ENCODE peak calls at places on chromosome 14, in ten cellular contexts. One of them, this sample, is unnamed.

GRCh38 chr14:61575751-61576150 is 119.6 kb upstream of the HIF1A start:
- DNase-seq in GM10248: no peak
- DNase-seq in uterus: no peak
- DNase-seq in ovary: no peak
- DNase-seq in CD8-positive, alpha-beta T cell: no peak
- DNase-seq in GM20000: no peak
- DNase-seq in GM12865: no peak
- DNase-seq in HFFc6: no peak
- DNase-seq in fibroblast of pulmonary artery: no peak
- DNase-seq in bronchial epithelial cell: no peak
- DNase-seq in this sample: no peak

GRCh38 chr14:38504175-38504574 is 248.3 kb upstream of the CLEC14A start:
- DNase-seq in CD8-positive, alpha-beta T cell: no peak
- DNase-seq in uterus: no peak
- DNase-seq in ovary: no peak
- DNase-seq in GM20000: no peak
- DNase-seq in GM10248: no peak
- DNase-seq in bronchial epithelial cell: no peak
- DNase-seq in HFFc6: no peak
- DNase-seq in GM12865: no peak
- DNase-seq in fibroblast of pulmonary artery: no peak
- DNase-seq in this sample: no peak

GRCh38 chr14:59086241-59086899 is 102.1 kb upstream of the DAAM1 start:
- DNase-seq in CD8-positive, alpha-beta T cell: no peak
- DNase-seq in GM10248: no peak
- DNase-seq in fibroblast of pulmonary artery: peak
- DNase-seq in GM12865: no peak
- DNase-seq in bronchial epithelial cell: no peak
- DNase-seq in ovary: no peak
- DNase-seq in GM20000: no peak
- DNase-seq in HFFc6: peak
- DNase-seq in uterus: no peak
- DNase-seq in this sample: no peak

GRCh38 chr14:94292526-94292871 is 569 bp downstream of the SERPINA10 start:
- DNase-seq in fibroblast of pulmonary artery: no peak
- DNase-seq in GM12865: no peak
- DNase-seq in HFFc6: no peak
- DNase-seq in ovary: no peak
- DNase-seq in GM20000: no peak
- DNase-seq in uterus: no peak
- DNase-seq in CD8-positive, alpha-beta T cell: no peak
- DNase-seq in bronchial epithelial cell: no peak
- DNase-seq in GM10248: no peak
- DNase-seq in this sample: no peak

GRCh38 chr14:58356268-58356667 is 39.5 kb upstream of the TOMM20L start:
- DNase-seq in fibroblast of pulmonary artery: no peak
- DNase-seq in uterus: no peak
- DNase-seq in GM10248: no peak
- DNase-seq in GM12865: no peak
- DNase-seq in GM20000: no peak
- DNase-seq in bronchial epithelial cell: no peak
- DNase-seq in CD8-positive, alpha-beta T cell: no peak
- DNase-seq in ovary: no peak
- DNase-seq in HFFc6: no peak
- DNase-seq in this sample: no peak

GRCh38 chr14:92967346-92967926 is 44.5 kb downstream of the CHGA start:
- DNase-seq in GM10248: no peak
- DNase-seq in CD8-positive, alpha-beta T cell: no peak
- DNase-seq in uterus: no peak
- DNase-seq in GM12865: no peak
- DNase-seq in bronchial epithelial cell: no peak
- DNase-seq in GM20000: no peak
- DNase-seq in HFFc6: no peak
- DNase-seq in ovary: no peak
- DNase-seq in fibroblast of pulmonary artery: peak
- DNase-seq in this sample: no peak

GRCh38 chr14:104284636-104285482 is 146.5 kb downstream of the KIF26A start:
- DNase-seq in HFFc6: no peak
- DNase-seq in fibroblast of pulmonary artery: no peak
- DNase-seq in CD8-positive, alpha-beta T cell: no peak
- DNase-seq in ovary: peak
- DNase-seq in GM10248: no peak
- DNase-seq in bronchial epithelial cell: no peak
- DNase-seq in GM12865: no peak
- DNase-seq in GM20000: no peak
- DNase-seq in uterus: no peak
- DNase-seq in this sample: no peak

GRCh38 chr14:103185051-103186027 is 62.1 kb downstream of the TNFAIP2 start:
- DNase-seq in HFFc6: no peak
- DNase-seq in GM20000: peak
- DNase-seq in uterus: no peak
- DNase-seq in bronchial epithelial cell: peak
- DNase-seq in ovary: no peak
- DNase-seq in CD8-positive, alpha-beta T cell: no peak
- DNase-seq in GM12865: peak
- DNase-seq in fibroblast of pulmonary artery: peak
- DNase-seq in GM10248: peak
- DNase-seq in this sample: peak

GRCh38 chr14:59176764-59177163 is 11.7 kb upstream of the DAAM1 start:
- DNase-seq in ovary: no peak
- DNase-seq in GM12865: no peak
- DNase-seq in CD8-positive, alpha-beta T cell: no peak
- DNase-seq in HFFc6: no peak
- DNase-seq in bronchial epithelial cell: no peak
- DNase-seq in GM20000: no peak
- DNase-seq in uterus: no peak
- DNase-seq in fibroblast of pulmonary artery: no peak
- DNase-seq in GM10248: no peak
- DNase-seq in this sample: no peak

GRCh38 chr14:99755629-99756603 is 37.3 kb upstream of the EML1 start:
- DNase-seq in uterus: peak
- DNase-seq in GM12865: no peak
- DNase-seq in fibroblast of pulmonary artery: peak
- DNase-seq in HFFc6: peak
- DNase-seq in CD8-positive, alpha-beta T cell: no peak
- DNase-seq in GM10248: no peak
- DNase-seq in GM20000: no peak
- DNase-seq in ovary: peak
- DNase-seq in bronchial epithelial cell: peak
- DNase-seq in this sample: peak

GRCh38 chr14:97013878-97014277 is 216.7 kb downstream of the VRK1 start:
- DNase-seq in uterus: no peak
- DNase-seq in ovary: no peak
- DNase-seq in CD8-positive, alpha-beta T cell: no peak
- DNase-seq in fibroblast of pulmonary artery: no peak
- DNase-seq in HFFc6: no peak
- DNase-seq in GM20000: no peak
- DNase-seq in GM12865: no peak
- DNase-seq in GM10248: no peak
- DNase-seq in bronchial epithelial cell: no peak
- DNase-seq in this sample: no peak

GRCh38 chr14:38056270-38056669 is 151.4 kb upstream of the SSTR1 start:
- DNase-seq in HFFc6: no peak
- DNase-seq in ovary: no peak
- DNase-seq in bronchial epithelial cell: no peak
- DNase-seq in GM10248: no peak
- DNase-seq in GM12865: no peak
- DNase-seq in uterus: no peak
- DNase-seq in GM20000: no peak
- DNase-seq in CD8-positive, alpha-beta T cell: no peak
- DNase-seq in fibroblast of pulmonary artery: no peak
- DNase-seq in this sample: no peak

GRCh38 chr14:38786921-38787320 is 316.1 kb downstream of the SEC23A start:
- DNase-seq in GM12865: no peak
- DNase-seq in HFFc6: no peak
- DNase-seq in fibroblast of pulmonary artery: no peak
- DNase-seq in GM20000: no peak
- DNase-seq in uterus: no peak
- DNase-seq in CD8-positive, alpha-beta T cell: no peak
- DNase-seq in GM10248: no peak
- DNase-seq in bronchial epithelial cell: no peak
- DNase-seq in ovary: no peak
- DNase-seq in this sample: no peak

GRCh38 chr14:101499080-101499479 is 62.2 kb upstream of the DIO3 start:
- DNase-seq in uterus: peak
- DNase-seq in CD8-positive, alpha-beta T cell: no peak
- DNase-seq in HFFc6: no peak
- DNase-seq in GM12865: no peak
- DNase-seq in GM20000: no peak
- DNase-seq in bronchial epithelial cell: no peak
- DNase-seq in fibroblast of pulmonary artery: no peak
- DNase-seq in ovary: peak
- DNase-seq in GM10248: no peak
- DNase-seq in this sample: no peak

GRCh38 chr14:38211258-38211735 is 3.6 kb downstream of the SSTR1 start:
- DNase-seq in GM20000: no peak
- DNase-seq in ovary: no peak
- DNase-seq in GM12865: no peak
- DNase-seq in CD8-positive, alpha-beta T cell: no peak
- DNase-seq in bronchial epithelial cell: no peak
- DNase-seq in fibroblast of pulmonary artery: peak
- DNase-seq in HFFc6: no peak
- DNase-seq in GM10248: no peak
- DNase-seq in uterus: no peak
- DNase-seq in this sample: no peak

GRCh38 chr14:75881986-75882385 is 99.8 kb downstream of the TGFB3 start:
- DNase-seq in GM12865: no peak
- DNase-seq in ovary: no peak
- DNase-seq in CD8-positive, alpha-beta T cell: no peak
- DNase-seq in fibroblast of pulmonary artery: no peak
- DNase-seq in GM20000: no peak
- DNase-seq in uterus: no peak
- DNase-seq in GM10248: no peak
- DNase-seq in HFFc6: no peak
- DNase-seq in bronchial epithelial cell: no peak
- DNase-seq in this sample: no peak

GRCh38 chr14:75880512-75880911 is 101.3 kb downstream of the TGFB3 start:
- DNase-seq in uterus: no peak
- DNase-seq in bronchial epithelial cell: no peak
- DNase-seq in GM12865: peak
- DNase-seq in GM20000: no peak
- DNase-seq in CD8-positive, alpha-beta T cell: no peak
- DNase-seq in ovary: no peak
- DNase-seq in fibroblast of pulmonary artery: no peak
- DNase-seq in HFFc6: no peak
- DNase-seq in GM10248: no peak
- DNase-seq in this sample: no peak

GRCh38 chr14:75886661-75887348 is 95.0 kb downstream of the TGFB3 start:
- DNase-seq in GM20000: no peak
- DNase-seq in uterus: no peak
- DNase-seq in GM12865: no peak
- DNase-seq in CD8-positive, alpha-beta T cell: no peak
- DNase-seq in HFFc6: peak
- DNase-seq in fibroblast of pulmonary artery: peak
- DNase-seq in ovary: no peak
- DNase-seq in GM10248: no peak
- DNase-seq in bronchial epithelial cell: peak
- DNase-seq in this sample: no peak

GRCh38 chr14:75885829-75886228 is 96.0 kb downstream of the TGFB3 start:
- DNase-seq in GM10248: no peak
- DNase-seq in uterus: no peak
- DNase-seq in HFFc6: peak
- DNase-seq in fibroblast of pulmonary artery: peak
- DNase-seq in GM20000: no peak
- DNase-seq in ovary: no peak
- DNase-seq in CD8-positive, alpha-beta T cell: no peak
- DNase-seq in bronchial epithelial cell: peak
- DNase-seq in GM12865: no peak
- DNase-seq in this sample: no peak

DNA sequence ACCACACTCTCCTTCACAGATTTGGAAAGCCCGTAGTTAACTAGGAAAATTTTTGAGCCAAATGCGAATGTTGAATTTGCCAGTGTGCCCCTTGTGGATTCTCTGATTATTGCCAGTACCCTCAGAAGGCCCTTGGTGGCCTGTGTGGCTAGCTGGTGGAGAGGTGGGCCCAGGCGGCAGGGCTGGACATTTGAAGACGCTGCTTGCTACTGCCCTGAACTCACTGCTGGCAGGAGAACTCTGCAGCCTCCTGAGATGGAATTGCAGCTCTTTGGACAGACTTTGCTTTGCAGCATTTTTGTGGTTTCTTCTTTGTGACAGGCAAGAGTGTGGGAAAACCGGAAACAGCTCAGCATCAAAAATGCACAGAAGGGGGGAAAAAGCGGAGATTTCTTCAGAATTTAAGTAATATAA is 97.6 kb downstream of the TGFB3 start:
- DNase-seq in CD8-positive, alpha-beta T cell: no peak
- DNase-seq in GM12865: no peak
- DNase-seq in GM20000: no peak
- DNase-seq in uterus: no peak
- DNase-seq in bronchial epithelial cell: peak
- DNase-seq in HFFc6: peak
- DNase-seq in GM10248: no peak
- DNase-seq in fibroblast of pulmonary artery: peak
- DNase-seq in ovary: no peak
- DNase-seq in this sample: no peak
- TF ChIP-seq CTCF in CD8-positive, alpha-beta T cell: no peak
- TF ChIP-seq CTCF in GM12865: peak
- TF ChIP-seq CTCF in GM20000: no peak
- TF ChIP-seq CTCF in uterus: no peak
- TF ChIP-seq CTCF in bronchial epithelial cell: peak
- TF ChIP-seq CTCF in HFFc6: peak
- TF ChIP-seq CTCF in GM10248: peak
- TF ChIP-seq CTCF in fibroblast of pulmonary artery: peak
- TF ChIP-seq CTCF in ovary: no peak
- TF ChIP-seq CTCF in this sample: no peak

GRCh38 chr14:52729925-52730707 is at the start of gene STYX:
- DNase-seq in HFFc6: peak
- DNase-seq in GM20000: peak
- DNase-seq in uterus: peak
- DNase-seq in bronchial epithelial cell: peak
- DNase-seq in GM10248: peak
- DNase-seq in CD8-positive, alpha-beta T cell: peak
- DNase-seq in GM12865: peak
- DNase-seq in fibroblast of pulmonary artery: peak
- DNase-seq in ovary: peak
- DNase-seq in this sample: peak
- TF ChIP-seq CTCF in HFFc6: peak
- TF ChIP-seq CTCF in GM20000: no peak
- TF ChIP-seq CTCF in uterus: peak
- TF ChIP-seq CTCF in bronchial epithelial cell: peak
- TF ChIP-seq CTCF in GM10248: no peak
- TF ChIP-seq CTCF in CD8-positive, alpha-beta T cell: no peak
- TF ChIP-seq CTCF in GM12865: no peak
- TF ChIP-seq CTCF in fibroblast of pulmonary artery: no peak
- TF ChIP-seq CTCF in ovary: no peak
- TF ChIP-seq CTCF in this sample: no peak

GRCh38 chr14:90617942-90618341 is 198.3 kb downstream of the TTC7B start:
- DNase-seq in GM10248: no peak
- DNase-seq in GM20000: no peak
- DNase-seq in CD8-positive, alpha-beta T cell: no peak
- DNase-seq in ovary: no peak
- DNase-seq in GM12865: no peak
- DNase-seq in fibroblast of pulmonary artery: no peak
- DNase-seq in uterus: no peak
- DNase-seq in HFFc6: no peak
- DNase-seq in bronchial epithelial cell: no peak
- DNase-seq in this sample: no peak
- TF ChIP-seq CTCF in GM10248: no peak
- TF ChIP-seq CTCF in GM20000: no peak
- TF ChIP-seq CTCF in CD8-positive, alpha-beta T cell: no peak
- TF ChIP-seq CTCF in ovary: no peak
- TF ChIP-seq CTCF in GM12865: no peak
- TF ChIP-seq CTCF in fibroblast of pulmonary artery: no peak
- TF ChIP-seq CTCF in uterus: no peak
- TF ChIP-seq CTCF in HFFc6: no peak
- TF ChIP-seq CTCF in bronchial epithelial cell: no peak
- TF ChIP-seq CTCF in this sample: no peak

GRCh38 chr14:23114669-23115491 is 4.2 kb downstream of the CEBPE start:
- DNase-seq in uterus: no peak
- DNase-seq in ovary: no peak
- DNase-seq in CD8-positive, alpha-beta T cell: no peak
- DNase-seq in fibroblast of pulmonary artery: peak
- DNase-seq in GM20000: no peak
- DNase-seq in bronchial epithelial cell: peak
- DNase-seq in HFFc6: peak
- DNase-seq in GM10248: no peak
- DNase-seq in GM12865: no peak
- DNase-seq in this sample: no peak
- TF ChIP-seq CTCF in uterus: no peak
- TF ChIP-seq CTCF in ovary: no peak
- TF ChIP-seq CTCF in CD8-positive, alpha-beta T cell: no peak
- TF ChIP-seq CTCF in fibroblast of pulmonary artery: no peak
- TF ChIP-seq CTCF in GM20000: no peak
- TF ChIP-seq CTCF in bronchial epithelial cell: no peak
- TF ChIP-seq CTCF in HFFc6: peak
- TF ChIP-seq CTCF in GM10248: no peak
- TF ChIP-seq CTCF in GM12865: no peak
- TF ChIP-seq CTCF in this sample: no peak

This sample was measured in GM13977.